ENCODE peak calls at places on chromosome X, in seven cellular contexts. S, M, B, K, X, T and I are unnamed samples.

GRCh38 chrX:130171446-130172126 is at the start of gene RAB33A:
- DNase-seq in S (no peak), M (peak), B (peak), K (no peak), X (no peak), T (peak), I (no peak)

GRCh38 chrX:13140007-13140406 is 95.6 kb upstream of the FAM9C start:
- DNase-seq in S (no peak), M (no peak), B (no peak), K (no peak), X (no peak), T (no peak), I (no peak)

GRCh38 chrX:16826207-16826606 is 39.9 kb downstream of the TXLNG start:
- DNase-seq in S (peak), M (peak), B (no peak), K (peak), X (no peak), T (peak), I (peak)

GRCh38 chrX:129642641-129643040 is 12.1 kb downstream of the APLN start:
- DNase-seq in S (no peak), M (no peak), B (no peak), K (no peak), X (no peak), T (no peak), I (no peak)

GRCh38 chrX:134658002-134658401 is 269 bp downstream of the PLAC1 start:
- DNase-seq in S (no peak), M (no peak), B (no peak), K (no peak), X (no peak), T (no peak), I (no peak)

GRCh38 chrX:24485323-24485722 is 20.2 kb downstream of the PDK3 start:
- DNase-seq in S (no peak), M (no peak), B (no peak), K (no peak), X (no peak), T (no peak), I (no peak)

GRCh38 chrX:107207943-107208342 is 1.5 kb downstream of the DNAAF6 start:
- DNase-seq in S (no peak), M (no peak), B (no peak), K (no peak), X (no peak), T (no peak), I (no peak)

GRCh38 chrX:74800062-74800461 is 125.2 kb downstream of the NEXMIF start:
- DNase-seq in S (no peak), M (no peak), B (no peak), K (no peak), X (no peak), T (no peak), I (no peak)

GRCh38 chrX:20252392-20253231 is 14.1 kb downstream of the RPS6KA3 start:
- DNase-seq in S (peak), M (no peak), B (no peak), K (peak), X (no peak), T (peak), I (no peak)

GRCh38 chrX:48983081-48983480 is 11.4 kb upstream of the KCND1 start:
- DNase-seq in S (no peak), M (no peak), B (no peak), K (no peak), X (no peak), T (no peak), I (no peak)

GRCh38 chrX:139196890-139197289 is 333.6 kb upstream of the F9 start:
- DNase-seq in S (no peak), M (no peak), B (no peak), K (no peak), X (no peak), T (no peak), I (no peak)

GRCh38 chrX:64894454-64895038 is 81.7 kb downstream of the ZC4H2 start:
- DNase-seq in S (no peak), M (no peak), B (no peak), K (peak), X (no peak), T (no peak), I (no peak)

GRCh38 chrX:23779025-23779424 is 3.9 kb upstream of the SAT1 start:
- DNase-seq in S (peak), M (no peak), B (no peak), K (peak), X (no peak), T (peak), I (peak)

GRCh38 chrX:74461384-74461783 is 40.1 kb downstream of the SLC16A2 start:
- DNase-seq in S (no peak), M (no peak), B (no peak), K (no peak), X (no peak), T (no peak), I (no peak)

GRCh38 chrX:18789916-18790315 is 82.5 kb downstream of the PPEF1 start:
- DNase-seq in S (no peak), M (no peak), B (no peak), K (peak), X (no peak), T (no peak), I (no peak)

GRCh38 chrX:154890990-154891639 is 5.0 kb downstream of the F8A1 start:
- DNase-seq in S (no peak), M (peak), B (no peak), K (no peak), X (no peak), T (peak), I (no peak)

GRCh38 chrX:107744868-107745267 is 30.7 kb downstream of the TSC22D3 start:
- DNase-seq in S (no peak), M (no peak), B (peak), K (no peak), X (no peak), T (no peak), I (no peak)

GRCh38 chrX:129737921-129738320 is 858 bp upstream of the XPNPEP2 start:
- DNase-seq in S (no peak), M (no peak), B (no peak), K (peak), X (no peak), T (no peak), I (no peak)

GRCh38 chrX:39931554-39932282 is 166.0 kb downstream of the BCOR start:
- DNase-seq in S (no peak), M (no peak), B (no peak), K (no peak), X (no peak), T (no peak), I (no peak)

GRCh38 chrX:17413228-17413627 is 38.2 kb downstream of the NHS start:
- DNase-seq in S (peak), M (no peak), B (no peak), K (peak), X (no peak), T (no peak), I (peak)

GRCh38 chrX:14777484-14777883 is 95.4 kb downstream of the FANCB start:
- DNase-seq in S (no peak), M (no peak), B (no peak), K (peak), X (no peak), T (no peak), I (peak)